ENCODE peak calls at places on chromosomes 6 and 20, in nine cellular contexts. R, D, C, A, O, Y, S, L and G are unnamed samples. For H3K4me1, the result is how much of the 10 kb centered on the place peaks cover.

GRCh38 chr6:2793491-2794151 is 28.4 kb downstream of the WRNIP1 start:
- DNase-seq in O (no peak), D (no peak), A (no peak), Y (peak), R (no peak), C (no peak), S (no peak), L (peak), G (no peak)

GRCh38 chr6:145631374-145631773 is 103.9 kb downstream of the EPM2A start:
- DNase-seq in R (no peak), Y (no peak), C (no peak), O (no peak), S (no peak), L (no peak), D (no peak), A (no peak), G (no peak)

GRCh38 chr20:34693414-34693813 is 10.7 kb upstream of the TP53INP2 start:
- DNase-seq in C (no peak), A (no peak), D (no peak), Y (no peak), L (no peak), S (no peak), R (no peak), O (peak), G (no peak)

GRCh38 chr6:132666118-132666517 is 7.1 kb upstream of the TAAR1 start:
- DNase-seq in Y (no peak), R (no peak), D (no peak), A (no peak), L (no peak), C (no peak), S (no peak), O (no peak), G (no peak)

GRCh38 chr6:30732237-30732943 is 10.1 kb downstream of the FLOT1 start:
- DNase-seq in R (no peak), D (no peak), Y (no peak), O (no peak), L (no peak), A (no peak), C (no peak), S (no peak), G (no peak)

GRCh38 chr6:4522453-4522852 is 253.8 kb upstream of the CDYL start:
- DNase-seq in R (no peak), A (no peak), O (no peak), Y (no peak), D (no peak), L (no peak), S (no peak), C (no peak), G (no peak)

GRCh38 chr6:70686548-70687133 is 19.0 kb downstream of the SMAP1 start:
- DNase-seq in O (no peak), D (no peak), L (no peak), R (no peak), A (no peak), C (no peak), S (no peak), Y (peak), G (no peak)

GRCh38 chr6:7528565-7528964 is 12.9 kb upstream of the DSP start:
- DNase-seq in L (no peak), D (no peak), R (no peak), S (no peak), C (no peak), O (no peak), A (no peak), Y (peak), G (no peak)

GRCh38 chr6:152765331-152765730 is 14.7 kb downstream of the VIP start:
- DNase-seq in A (no peak), R (no peak), L (no peak), Y (no peak), S (no peak), D (no peak), C (no peak), O (no peak), G (no peak)

DNA sequence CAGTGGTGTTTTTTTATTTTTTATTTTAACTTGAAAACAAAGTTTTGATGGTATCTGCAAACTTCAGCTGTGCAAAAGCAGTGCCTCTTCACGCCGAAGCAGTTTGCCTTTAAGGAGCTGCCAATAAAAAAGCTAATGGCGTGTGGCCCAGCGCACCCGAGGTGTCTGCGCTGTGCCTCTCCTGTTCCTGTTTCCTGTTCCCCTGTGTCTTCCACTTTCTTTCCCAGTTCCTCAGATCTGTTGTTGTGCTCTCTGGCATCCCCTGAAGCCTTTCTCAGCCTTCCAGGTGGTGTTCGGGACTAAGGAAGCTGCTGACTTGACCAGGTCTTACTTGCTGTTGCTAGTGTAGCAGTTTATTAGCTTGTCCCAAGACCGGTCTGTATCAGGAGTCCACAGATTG is 178.5 kb downstream of the TMEM242 start:
- DNase-seq in L (peak), Y (no peak), A (no peak), C (no peak), S (no peak), D (no peak), O (no peak), R (no peak), G (no peak)
- H3K27ac ChIP-seq in L (peak), Y (peak), A (no peak), C (peak), S (no peak), D (peak), O (no peak), R (no peak), G (no peak)

GRCh38 chr6:113445201-113445600 is 411.9 kb upstream of the MARCKS start:
- DNase-seq in Y (no peak), S (no peak), D (no peak), C (no peak), R (no peak), L (no peak), A (no peak), O (no peak), G (no peak)
- H3K4me3 ChIP-seq in Y (no peak), S (no peak), D (no peak), C (no peak), R (no peak), L (no peak), A (no peak), O (no peak), G (no peak)

GRCh38 chr20:57579898-57580447 is 19.1 kb downstream of the PCK1 start:
- DNase-seq in S (no peak), C (no peak), D (no peak), O (no peak), A (no peak), L (peak), R (no peak), Y (no peak), G (no peak)
- H3K4me1 ChIP-seq in S (under half), C (under half), D (under half), O (under half), A (under half), L (under half), R (under half), Y (under half), G (under half)

GRCh38 chr6:139611327-139611958 is 237.0 kb upstream of the CITED2 start:
- DNase-seq in A (no peak), L (no peak), R (no peak), O (no peak), Y (no peak), D (no peak), S (no peak), C (no peak), G (no peak)
- H3K27ac ChIP-seq in A (no peak), L (no peak), R (no peak), O (no peak), Y (no peak), D (no peak), S (no peak), C (no peak), G (no peak)

GRCh38 chr6:165662041-165662491 is 975 bp downstream of the PDE10A start:
- DNase-seq in D (peak), O (no peak), S (no peak), L (no peak), R (no peak), A (no peak), Y (no peak), C (peak), G (no peak)

GRCh38 chr6:165661416-165662001 is 1.5 kb downstream of the PDE10A start:
- DNase-seq in C (peak), Y (no peak), L (no peak), R (no peak), A (no peak), D (peak), S (no peak), O (no peak), G (no peak)

GRCh38 chr6:165660881-165661415 is 2.1 kb downstream of the PDE10A start:
- DNase-seq in A (no peak), D (peak), R (no peak), O (peak), S (no peak), Y (no peak), C (no peak), L (no peak), G (no peak)

GRCh38 chr6:165658395-165659058 is 4.5 kb downstream of the PDE10A start:
- DNase-seq in S (no peak), L (no peak), O (no peak), D (no peak), C (no peak), R (no peak), A (no peak), Y (no peak), G (no peak)

DNA sequence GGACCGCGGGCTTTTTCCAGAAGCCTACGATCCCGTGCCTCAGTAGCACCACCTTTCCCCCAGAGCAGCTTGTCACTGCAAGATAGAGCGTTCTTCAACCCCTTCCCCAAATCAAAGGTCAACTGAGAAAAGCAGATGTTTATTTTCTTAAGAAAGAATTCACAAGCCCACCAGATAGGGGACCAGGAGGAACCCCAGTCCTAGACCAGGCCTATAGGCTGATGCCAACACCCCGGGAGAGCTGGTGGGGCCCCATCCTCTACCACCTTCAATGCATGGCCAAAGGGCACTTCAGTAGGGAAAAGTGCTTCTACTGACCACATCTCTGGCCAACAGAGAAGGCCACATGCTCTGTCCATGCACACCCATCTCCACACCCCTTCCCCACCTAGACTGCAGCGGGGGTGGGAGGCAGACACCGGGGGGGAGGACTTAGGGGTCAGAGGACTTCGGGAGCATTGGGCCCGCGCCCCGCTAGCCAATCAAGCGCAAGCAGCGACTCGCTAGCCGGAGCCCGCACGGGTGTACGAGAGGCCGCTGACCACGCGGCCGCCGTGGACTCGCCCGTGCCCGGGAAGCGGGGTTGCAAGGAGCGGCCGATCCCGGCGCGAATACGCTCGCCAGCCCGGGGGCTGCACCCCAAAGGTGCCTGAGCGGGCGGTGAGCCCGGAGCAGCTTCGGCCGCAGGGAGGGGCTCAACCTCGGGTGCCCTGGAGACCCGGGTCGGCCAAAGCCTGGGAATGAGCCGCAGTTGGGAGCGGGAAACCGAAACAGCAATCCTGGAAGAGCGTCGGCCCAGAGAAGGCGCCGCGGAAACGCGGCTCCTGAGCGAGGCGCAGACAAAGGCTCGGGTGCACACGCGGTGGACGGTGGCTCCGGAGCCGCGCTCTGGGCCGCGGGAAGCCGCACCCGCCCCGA is 2.8 kb downstream of the PDE10A start:
- DNase-seq in C (peak), S (no peak), R (no peak), L (no peak), A (no peak), Y (no peak), O (no peak), D (peak), G (no peak)
- H3K4me3 ChIP-seq in C (peak), S (no peak), R (peak), L (peak), A (no peak), Y (no peak), O (no peak), D (peak), G (peak)

GRCh38 chr6:39819226-39819625 is 27.1 kb downstream of the DAAM2 start:
- DNase-seq in C (no peak), A (no peak), O (no peak), S (no peak), D (no peak), R (no peak), Y (no peak), L (no peak), G (no peak)

GRCh38 chr6:39814236-39814635 is 22.1 kb downstream of the DAAM2 start:
- DNase-seq in O (no peak), A (no peak), C (no peak), S (no peak), D (no peak), L (no peak), Y (no peak), R (no peak), G (no peak)

GRCh38 chr6:39818695-39819094 is 26.5 kb downstream of the DAAM2 start:
- DNase-seq in L (no peak), C (no peak), S (no peak), D (no peak), O (no peak), Y (no peak), R (no peak), A (no peak), G (no peak)

GRCh38 chr6:39815356-39815755 is 23.2 kb downstream of the DAAM2 start:
- DNase-seq in L (no peak), A (no peak), C (no peak), Y (no peak), O (no peak), R (no peak), S (no peak), D (no peak), G (no peak)

DNA sequence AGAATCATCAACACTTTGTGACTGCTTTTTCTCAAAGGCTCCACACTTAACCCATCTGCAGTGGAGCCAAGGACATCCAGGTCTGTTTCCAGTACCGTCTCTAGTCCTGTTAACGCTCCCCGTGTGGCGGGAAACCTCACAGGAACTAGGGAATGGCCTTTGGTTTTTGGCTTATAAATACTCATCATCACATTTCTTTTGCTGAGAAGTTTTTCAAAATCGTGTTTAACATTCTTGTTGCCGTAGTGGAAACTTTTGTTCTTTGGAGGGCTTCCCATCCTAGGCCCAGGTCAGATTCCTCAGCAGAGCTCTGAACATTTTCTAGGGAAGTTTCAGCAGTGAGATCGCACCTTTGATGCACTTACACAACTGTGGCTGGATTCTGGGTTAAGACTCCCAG is 24.6 kb downstream of the DAAM2 start:
- DNase-seq in S (no peak), O (no peak), D (no peak), R (no peak), L (peak), A (no peak), Y (no peak), C (no peak), G (no peak)
- H3K4me1 ChIP-seq in S (under half), O (under half), D (under half), R (under half), L (half or more), A (under half), Y (under half), C (under half), G (under half)

GRCh38 chr6:137827977-137828815 is 38.9 kb upstream of the TNFAIP3 start:
- DNase-seq in C (no peak), Y (peak), R (no peak), D (no peak), S (no peak), A (no peak), L (no peak), O (no peak), G (no peak)

GRCh38 chr6:137832110-137832509 is 34.9 kb upstream of the TNFAIP3 start:
- DNase-seq in R (no peak), O (no peak), L (no peak), D (no peak), A (no peak), C (no peak), Y (peak), S (no peak), G (no peak)

GRCh38 chr6:137829641-137830083 is 37.4 kb upstream of the TNFAIP3 start:
- DNase-seq in C (no peak), O (no peak), R (no peak), L (no peak), D (no peak), Y (peak), S (no peak), A (no peak), G (no peak)

GRCh38 chr6:137827411-137827940 is 39.6 kb upstream of the TNFAIP3 start:
- DNase-seq in O (no peak), D (no peak), A (no peak), S (no peak), L (no peak), C (no peak), Y (peak), R (no peak), G (no peak)

GRCh38 chr6:137830562-137830961 is 36.5 kb upstream of the TNFAIP3 start:
- DNase-seq in R (no peak), L (no peak), A (no peak), D (no peak), C (no peak), S (no peak), O (no peak), Y (no peak), G (no peak)
- H3K27ac ChIP-seq in R (no peak), L (no peak), A (no peak), D (no peak), C (no peak), S (no peak), O (no peak), Y (peak), G (no peak)

DNA sequence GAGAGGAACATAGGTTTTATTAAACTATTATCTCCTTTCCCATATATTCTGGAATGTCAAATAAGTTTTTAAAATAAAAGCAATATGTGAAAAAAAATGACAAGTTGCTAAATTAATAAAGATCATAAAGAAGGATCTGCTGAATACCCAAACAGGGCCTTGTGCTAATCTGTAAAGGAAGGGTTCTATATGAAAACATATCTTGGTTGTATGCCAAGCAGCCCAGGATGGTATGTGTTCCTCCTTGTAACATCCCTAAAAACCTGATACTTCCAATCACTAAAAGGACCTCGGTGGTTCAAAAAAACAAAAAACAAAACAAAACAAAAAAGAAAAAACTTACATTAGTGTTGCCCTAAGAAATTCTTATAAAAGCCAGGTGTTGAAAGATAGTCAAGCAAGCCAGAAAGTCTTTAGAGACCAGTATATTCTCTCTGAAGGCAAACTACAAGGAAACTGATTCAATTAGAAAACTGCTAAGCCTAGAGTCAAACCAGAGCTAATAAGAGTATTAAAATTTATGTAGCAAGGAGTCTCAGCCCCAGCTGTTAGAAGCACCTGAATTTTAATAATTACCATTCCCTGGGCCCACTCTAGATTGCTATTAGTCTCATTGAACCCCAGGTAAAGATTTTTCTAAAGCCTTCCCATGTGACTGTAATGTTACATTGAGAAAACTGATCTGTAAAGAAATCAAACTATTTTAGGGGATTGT is 95.4 kb upstream of the BTN3A2 start:
- DNase-seq in R (no peak), A (no peak), O (no peak), C (no peak), S (no peak), Y (peak), D (no peak), L (no peak), G (no peak)
- H3K4me3 ChIP-seq in R (no peak), A (no peak), O (no peak), C (no peak), S (no peak), Y (peak), D (peak), L (no peak), G (no peak)